ENCODE peak calls at places on chromosomes 11 and 22, in eight cellular contexts. H is psoas muscle, A is MCF 10A, N is colonic mucosa, Q is IMR-90, D is HCT116, R is heart left ventricle, T is fibroblast of pulmonary artery. S is an unnamed sample.

GRCh38 chr22:37559901-37560681 is at the start of gene CDC42EP1:
- DNase-seq in H (peak; percentile 75), A (peak; percentile 56), N (peak; percentile 84), Q (peak; percentile 36), D (no peak), R (peak; percentile 74), T (peak; percentile 50), S (peak; percentile 71)

GRCh38 chr11:85048801-85049200 is 578.3 kb downstream of the DLG2 start:
- DNase-seq in H (no peak), A (no peak), N (no peak), Q (no peak), D (no peak), R (no peak), T (no peak), S (no peak)

GRCh38 chr22:17237031-17237668 is 17.9 kb upstream of the ADA2 start:
- DNase-seq in H (no peak), A (no peak), N (no peak), Q (no peak), D (no peak), R (no peak), T (no peak), S (no peak)

GRCh38 chr11:64970731-64971151 is 1.2 kb downstream of the MAJIN start:
- DNase-seq in H (no peak), A (peak; percentile 88), N (peak; percentile 61), Q (no peak), D (no peak), R (no peak), T (no peak), S (peak; percentile 68)

GRCh38 chr11:132206993-132207392 is 836.6 kb downstream of the NTM start:
- DNase-seq in H (no peak), A (no peak), N (no peak), Q (no peak), D (no peak), R (no peak), T (no peak), S (no peak)

GRCh38 chr11:72568861-72569260 is 105.4 kb downstream of the PDE2A start:
- DNase-seq in H (no peak), A (no peak), N (no peak), Q (no peak), D (no peak), R (no peak), T (no peak), S (no peak)

GRCh38 chr22:26805131-26805530 is 147.7 kb downstream of the MIAT start:
- DNase-seq in H (no peak), A (peak; percentile 14), N (no peak), Q (peak; percentile 28), D (no peak), R (no peak), T (no peak), S (no peak)

GRCh38 chr22:50206599-50206998 is 5.8 kb downstream of the SELENOO start:
- DNase-seq in H (peak; percentile 93), A (no peak), N (no peak), Q (peak; percentile 26), D (no peak), R (peak; percentile 73), T (peak; percentile 32), S (peak; percentile 34)

GRCh38 chr11:98729118-98729517 is 291.6 kb upstream of the CNTN5 start:
- DNase-seq in H (no peak), A (no peak), N (no peak), Q (no peak), D (no peak), R (no peak), T (no peak), S (no peak)

GRCh38 chr11:112394304-112394703 is 133.6 kb upstream of the PLET1 start:
- DNase-seq in H (no peak), A (no peak), N (no peak), Q (no peak), D (no peak), R (no peak), T (no peak), S (no peak)

GRCh38 chr11:78205691-78206090 is 17.0 kb downstream of the USP35 start:
- DNase-seq in H (no peak), A (no peak), N (no peak), Q (no peak), D (no peak), R (no peak), T (no peak), S (no peak)

DNA sequence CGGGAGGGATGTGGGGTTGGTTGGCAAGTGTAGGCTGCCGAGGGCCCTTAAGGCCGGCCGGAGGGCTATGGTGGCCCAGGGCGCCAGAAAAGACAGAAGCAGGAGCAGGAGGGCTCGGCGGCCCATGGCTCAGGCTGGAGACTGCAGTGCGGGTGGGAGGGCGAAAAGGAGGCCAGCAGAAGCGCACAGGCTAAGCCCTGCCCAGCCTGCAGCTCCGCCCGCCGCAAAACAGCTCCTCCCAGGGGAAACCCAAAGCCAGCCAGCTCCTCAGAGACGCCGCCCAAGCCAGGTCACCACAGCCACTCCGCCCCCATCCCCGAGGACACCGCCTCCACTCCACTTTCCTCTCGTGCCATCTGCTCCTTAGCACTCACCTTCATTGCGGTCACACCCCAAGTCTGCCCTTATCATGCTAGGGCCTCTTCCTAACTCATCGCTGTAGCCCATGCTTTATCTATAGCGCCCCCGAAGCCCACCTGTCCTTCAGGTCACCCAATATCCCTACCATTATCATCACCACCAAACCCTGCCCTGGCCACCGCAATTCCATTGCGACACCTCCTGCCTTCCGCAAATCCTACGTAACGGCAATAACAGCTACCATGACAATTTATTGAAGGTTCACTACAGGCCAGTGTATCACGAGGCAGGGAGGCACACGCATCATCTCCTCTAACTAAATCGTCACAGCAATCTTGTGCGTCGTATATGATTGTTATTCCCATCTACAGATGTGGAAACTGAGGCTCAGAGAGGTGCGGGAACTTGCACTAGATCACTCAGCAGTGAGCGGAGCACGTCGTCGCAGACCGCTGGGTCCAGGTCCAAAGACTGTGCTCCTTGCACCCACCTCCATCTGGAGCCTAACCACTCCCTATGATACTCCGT is at the start of gene PRCP:
- DNase-seq in H (peak; percentile 95), A (peak; percentile 91), N (peak; percentile 98), Q (peak; percentile 85), D (peak; percentile 82), R (peak; percentile 95), T (peak; percentile 90), S (peak; percentile 89)
- TF ChIP-seq CTCF in H (no peak), A (no peak), N (no peak), Q (no peak), D (no peak), R (no peak), T (no peak), S (no peak)

GRCh38 chr11:61828629-61829407 is 718 bp downstream of the FADS2 start:
- DNase-seq in H (peak; percentile 63), A (peak; percentile 27), N (peak; percentile 30), Q (no peak), D (no peak), R (peak; percentile 63), T (peak; percentile 37), S (no peak)

GRCh38 chr11:61829806-61830205 is 1.7 kb downstream of the FADS2 start:
- DNase-seq in H (no peak), A (no peak), N (no peak), Q (no peak), D (no peak), R (no peak), T (no peak), S (no peak)

GRCh38 chr11:61828379-61828628 is 204 bp downstream of the FADS2 start:
- DNase-seq in H (no peak), A (no peak), N (no peak), Q (no peak), D (no peak), R (no peak), T (no peak), S (no peak)

GRCh38 chr11:61826930-61827572 is 1.0 kb upstream of the FADS2 start:
- DNase-seq in H (no peak), A (no peak), N (no peak), Q (no peak), D (no peak), R (no peak), T (no peak), S (no peak)

GRCh38 chr11:61827573-61828378 is at the start of gene FADS2:
- DNase-seq in H (peak; percentile 88), A (peak; percentile 77), N (peak; percentile 78), Q (peak; percentile 89), D (no peak), R (peak; percentile 94), T (peak; percentile 97), S (peak; percentile 50)
- TF ChIP-seq CTCF in H (no peak), A (no peak), N (no peak), Q (no peak), D (no peak), R (no peak), T (no peak), S (no peak)

DNA sequence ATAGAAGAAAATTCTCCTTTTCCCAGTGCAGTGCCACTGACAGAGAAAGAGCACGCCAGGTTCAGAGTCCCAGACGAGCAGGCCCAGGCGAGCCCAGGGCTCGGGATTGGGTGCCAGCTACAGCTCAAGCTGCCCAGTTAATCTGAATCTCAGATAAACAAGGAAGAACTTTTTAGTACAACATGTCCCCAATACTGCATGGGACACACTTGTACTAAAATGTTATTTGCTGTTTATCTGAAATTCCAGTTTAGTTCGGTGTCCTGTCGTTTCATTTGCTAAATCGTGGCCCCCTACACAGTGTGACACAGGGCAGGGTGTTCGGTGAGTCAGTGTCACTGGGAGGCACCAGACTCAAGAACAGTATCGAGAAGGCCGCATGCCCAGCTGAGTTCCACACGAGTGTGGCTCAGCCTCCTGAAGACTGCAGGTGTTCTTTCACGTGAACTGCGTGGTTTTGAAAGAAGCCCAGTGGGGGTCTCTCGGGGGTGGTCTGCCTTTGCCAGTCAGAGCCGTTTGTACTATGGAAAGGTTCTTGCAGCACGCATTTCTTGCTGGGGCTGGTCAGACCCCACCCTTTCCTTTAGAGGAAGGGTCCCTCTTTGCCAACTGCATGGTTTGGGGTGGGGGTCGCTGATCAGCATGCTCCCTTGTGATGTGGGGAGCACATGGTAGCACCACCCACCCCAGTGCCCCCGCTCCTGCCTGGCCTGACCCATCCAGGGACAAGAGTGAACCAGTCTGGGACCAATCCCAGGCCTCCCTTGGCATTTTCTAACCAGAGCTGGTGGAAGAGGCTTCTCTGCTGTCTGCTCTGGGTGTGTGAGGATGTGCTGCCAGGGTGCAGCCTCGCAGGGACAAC is 115.6 kb upstream of the B3GAT1 start:
- DNase-seq in H (no peak), A (no peak), N (peak; percentile 13), Q (no peak), D (no peak), R (peak; percentile 10), T (no peak), S (no peak)
- TF ChIP-seq CTCF in H (no peak), A (no peak), N (no peak), Q (no peak), D (no peak), R (no peak), T (no peak), S (no peak)

DNA sequence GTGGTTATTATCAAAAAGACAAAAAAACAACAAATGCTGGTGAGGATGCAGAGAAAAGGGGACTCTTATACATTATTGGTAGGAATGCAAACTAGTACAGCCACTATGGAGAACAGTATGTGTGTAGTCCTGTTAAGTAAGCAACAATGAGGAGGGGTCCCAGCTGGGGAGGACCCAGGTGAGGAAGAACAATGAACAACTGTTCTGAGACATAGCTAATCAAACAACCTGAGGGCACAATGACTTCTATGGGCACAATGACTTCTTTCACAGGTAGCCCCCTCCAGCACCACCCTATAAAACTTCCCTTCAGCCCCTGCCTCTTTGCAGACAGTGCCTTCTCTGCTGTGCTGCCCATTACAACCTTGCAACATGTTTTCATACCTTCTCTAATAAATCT is 5.6 kb downstream of the JAML start:
- DNase-seq in H (no peak), A (no peak), N (no peak), Q (no peak), D (no peak), R (no peak), T (no peak), S (no peak)
- TF ChIP-seq CTCF in H (no peak), A (no peak), N (no peak), Q (no peak), D (no peak), R (no peak), T (no peak), S (no peak)

GRCh38 chr11:128757886-128758612 is 64.2 kb downstream of the FLI1 start:
- DNase-seq in H (no peak), A (no peak), N (no peak), Q (no peak), D (no peak), R (no peak), T (no peak), S (peak; percentile 4)
- TF ChIP-seq CTCF in H (no peak), A (no peak), N (no peak), Q (no peak), D (no peak), R (no peak), T (no peak), S (no peak)

S was measured in Calu3.